ENCODE peak calls at places on chromosomes 12 and 14, in seven cellular contexts. C, J, G, P, V, B and A are unnamed samples.

GRCh38 chr12:100520048-100520769 is 46.5 kb downstream of the NR1H4 start:
- DNase-seq in V (peak), P (no peak), J (no peak), C (no peak), B (no peak), G (no peak), A (no peak)

GRCh38 chr14:32381869-32382268 is 52.8 kb downstream of the AKAP6 start:
- DNase-seq in G (no peak), B (no peak), P (no peak), V (no peak), C (no peak), J (no peak), A (no peak)

GRCh38 chr14:104131968-104132732 is 6.2 kb upstream of the KIF26A start:
- DNase-seq in P (no peak), B (no peak), G (no peak), V (no peak), C (no peak), J (peak), A (no peak)

GRCh38 chr14:35257809-35258208 is 34.4 kb upstream of the PSMA6 start:
- DNase-seq in C (no peak), G (no peak), P (no peak), B (no peak), V (no peak), J (no peak), A (no peak)

GRCh38 chr14:102187044-102187443 is 47.3 kb downstream of the WDR20 start:
- DNase-seq in J (no peak), B (no peak), P (peak), C (no peak), G (no peak), V (no peak), A (peak)

GRCh38 chr12:120639771-120640721 is at the start of gene CABP1:
- DNase-seq in C (peak), G (peak), B (peak), J (no peak), P (no peak), V (peak), A (no peak)

GRCh38 chr12:32444895-32445294 is 45.5 kb downstream of the FGD4 start:
- DNase-seq in B (peak), P (peak), C (no peak), G (no peak), J (no peak), V (peak), A (peak)

GRCh38 chr14:89312937-89313336 is 104.1 kb downstream of the FOXN3 start:
- DNase-seq in P (no peak), J (no peak), C (no peak), V (no peak), B (no peak), G (no peak), A (no peak)

GRCh38 chr12:4286228-4286627 is 12.7 kb downstream of the CCND2 start:
- DNase-seq in G (no peak), P (no peak), B (no peak), C (no peak), J (no peak), V (no peak), A (no peak)

GRCh38 chr12:64256166-64256800 is 34.2 kb upstream of the KICS2 start:
- DNase-seq in V (peak), G (no peak), J (no peak), B (no peak), P (peak), C (no peak), A (peak)

GRCh38 chr12:41956353-41956752 is 188.3 kb downstream of the GXYLT1 start:
- DNase-seq in C (no peak), B (no peak), J (no peak), G (no peak), P (no peak), V (no peak), A (no peak)

GRCh38 chr12:90543393-90543792 is 411.6 kb downstream of the CCER1 start:
- DNase-seq in G (no peak), C (no peak), V (no peak), J (no peak), P (peak), B (no peak), A (peak)

GRCh38 chr14:101004954-101005353 is 101.4 kb upstream of the RTL1 start:
- DNase-seq in J (peak), P (peak), C (no peak), V (no peak), G (no peak), B (no peak), A (no peak)

GRCh38 chr12:90008277-90008676 is 299.6 kb upstream of the ATP2B1 start:
- DNase-seq in G (no peak), J (no peak), B (no peak), C (no peak), V (no peak), P (no peak), A (no peak)

GRCh38 chr12:104288635-104289258 is 14.8 kb upstream of the EID3 start:
- DNase-seq in G (peak), P (peak), C (peak), J (peak), B (peak), V (peak), A (peak)

GRCh38 chr14:52063107-52063506 is 5.8 kb downstream of the NID2 start:
- DNase-seq in B (no peak), J (no peak), C (no peak), P (no peak), V (no peak), G (no peak), A (no peak)

GRCh38 chr14:79278286-79278797 is 933.0 kb downstream of the DIO2 start:
- DNase-seq in V (no peak), P (no peak), B (peak), J (peak), G (no peak), C (no peak), A (no peak)

GRCh38 chr14:67411820-67412421 is at the start of gene PLEK2:
- DNase-seq in J (no peak), G (peak), B (peak), P (peak), C (no peak), V (no peak), A (peak)

GRCh38 chr12:47079894-47080724 is at the start of gene AMIGO2:
- DNase-seq in J (peak), V (peak), B (peak), C (peak), G (peak), P (peak), A (peak)

GRCh38 chr14:20730921-20731320 is 14.8 kb upstream of the EDDM3A start:
- DNase-seq in J (no peak), G (no peak), P (no peak), V (no peak), C (no peak), B (no peak), A (no peak)

GRCh38 chr12:7588703-7589329 is 76.9 kb downstream of the APOBEC1 start:
- DNase-seq in G (peak), B (peak), V (peak), P (peak), J (no peak), C (no peak), A (peak)

DNA sequence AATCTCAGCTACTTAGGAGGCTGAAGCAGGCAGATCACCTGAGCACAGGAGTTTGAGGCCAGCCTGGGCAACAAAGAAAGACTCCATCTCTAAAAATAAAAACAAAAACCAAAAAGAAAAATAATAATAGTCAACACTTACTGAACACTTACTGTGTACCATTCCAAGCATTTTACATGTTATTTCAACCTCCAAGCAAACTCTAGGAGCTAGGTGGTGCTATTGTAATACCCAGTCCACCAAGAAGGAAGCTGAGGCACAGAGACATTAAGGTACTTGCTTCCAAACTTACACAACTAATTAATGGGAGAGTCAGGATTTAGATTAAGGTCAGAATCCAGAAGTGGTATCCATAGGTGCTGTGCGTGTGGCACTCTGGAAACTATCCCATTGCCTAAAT is 13.7 kb upstream of the OR6J1 start:
- DNase-seq in B (no peak), J (no peak), C (no peak), P (peak), V (peak), G (no peak), A (peak)
- TF ChIP-seq CTCF in B (no peak), J (peak), C (peak), P (peak), V (peak), G (peak), A (peak)

DNA sequence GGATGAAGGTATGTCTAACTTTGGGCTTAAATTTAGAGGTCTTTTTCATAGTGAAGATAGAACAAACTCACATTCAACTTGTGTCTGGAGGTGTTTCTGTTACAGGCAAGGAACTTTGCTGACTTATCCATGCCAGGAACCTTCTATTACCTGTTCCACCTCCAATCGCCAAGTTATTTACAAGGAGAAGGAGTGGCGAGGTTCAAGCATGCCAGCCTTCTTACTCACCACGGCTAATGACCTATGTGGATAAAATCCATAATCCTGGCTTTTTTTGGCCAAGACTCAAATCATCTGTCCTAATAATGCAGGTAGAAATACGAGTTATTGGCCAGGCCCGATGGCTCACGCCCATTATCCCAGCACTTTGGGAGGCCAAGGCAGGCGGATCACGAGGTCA is 241.6 kb downstream of the TMEM132D start:
- DNase-seq in G (no peak), J (no peak), V (no peak), P (no peak), C (no peak), B (no peak), A (peak)
- TF ChIP-seq CTCF in G (no peak), J (no peak), V (no peak), P (no peak), C (no peak), B (no peak), A (no peak)

GRCh38 chr14:73850940-73851339 is 691 bp upstream of the PTGR2 start:
- DNase-seq in G (no peak), J (no peak), B (no peak), C (no peak), P (peak), V (peak), A (peak)

GRCh38 chr14:73846944-73847343 is 4.7 kb upstream of the PTGR2 start:
- DNase-seq in J (no peak), P (no peak), G (no peak), B (no peak), V (no peak), C (no peak), A (no peak)

GRCh38 chr14:73851567-73852382 is at the start of gene PTGR2:
- DNase-seq in B (peak), P (peak), J (peak), G (peak), V (peak), C (peak), A (peak)
- TF ChIP-seq CTCF in B (no peak), P (peak), J (no peak), G (no peak), V (peak), C (no peak), A (no peak)

GRCh38 chr12:1939745-1940607 is 21.5 kb upstream of the CACNA2D4 start:
- DNase-seq in C (peak), J (peak), G (peak), B (peak), P (peak), V (peak), A (peak)
- TF ChIP-seq CTCF in C (peak), J (peak), G (peak), B (peak), P (peak), V (peak), A (peak)

GRCh38 chr12:52396656-52397055 is 9.5 kb downstream of the KRT82 start:
- DNase-seq in V (no peak), G (no peak), C (no peak), P (no peak), B (no peak), J (no peak), A (no peak)

GRCh38 chr12:52392465-52393007 is 7.1 kb upstream of the KRT84 start:
- DNase-seq in C (no peak), G (no peak), P (no peak), V (no peak), J (no peak), B (no peak), A (no peak)

GRCh38 chr12:52398176-52398575 is 8.0 kb downstream of the KRT82 start:
- DNase-seq in P (no peak), B (no peak), V (no peak), J (no peak), C (no peak), G (no peak), A (no peak)

GRCh38 chr12:52394836-52395405 is 9.5 kb upstream of the KRT84 start:
- DNase-seq in G (no peak), J (no peak), V (no peak), P (no peak), B (no peak), C (no peak), A (no peak)

DNA sequence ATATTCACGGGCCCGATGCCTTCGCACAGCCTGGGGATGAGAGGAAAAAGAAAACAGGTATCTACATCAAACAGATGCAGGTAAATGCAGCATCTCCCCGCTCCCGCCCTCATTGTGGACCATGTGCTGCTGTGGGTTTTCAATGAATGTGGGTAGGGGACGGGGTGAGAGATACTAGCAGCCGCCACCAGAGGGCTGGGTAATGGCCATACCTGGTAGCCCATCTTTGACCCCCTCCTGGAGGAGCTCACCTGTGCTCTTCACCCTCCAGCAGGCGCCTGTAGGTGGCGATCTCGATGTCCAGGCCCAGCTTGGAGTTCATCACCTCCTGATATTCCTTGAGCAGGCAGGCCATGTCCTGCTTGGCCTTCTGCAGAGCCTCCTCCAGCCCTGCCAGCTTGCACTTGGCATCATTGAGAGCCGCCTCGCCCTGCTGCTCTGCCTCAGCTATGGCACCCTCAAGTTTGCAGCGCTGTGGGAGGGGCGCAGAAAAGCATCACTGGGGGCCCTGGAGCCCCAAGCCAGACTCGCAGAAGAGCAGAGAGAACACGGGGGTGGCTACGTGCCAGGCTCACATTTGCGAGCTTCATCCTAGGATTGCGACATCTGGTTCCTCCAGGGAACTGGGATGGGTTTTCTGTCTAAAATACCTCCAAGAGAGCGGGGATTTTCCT is 10.2 kb downstream of the KRT82 start:
- DNase-seq in V (peak), C (no peak), B (peak), G (no peak), J (no peak), P (peak), A (peak)
- TF ChIP-seq CTCF in V (peak), C (peak), B (peak), G (no peak), J (no peak), P (peak), A (peak)

GRCh38 chr12:12445882-12446181 is 89.0 kb downstream of the BORCS5 start:
- DNase-seq in C (no peak), G (no peak), P (no peak), J (no peak), V (no peak), B (no peak), A (peak)
- TF ChIP-seq CTCF in C (no peak), G (no peak), P (no peak), J (no peak), V (no peak), B (no peak), A (no peak)

DNA sequence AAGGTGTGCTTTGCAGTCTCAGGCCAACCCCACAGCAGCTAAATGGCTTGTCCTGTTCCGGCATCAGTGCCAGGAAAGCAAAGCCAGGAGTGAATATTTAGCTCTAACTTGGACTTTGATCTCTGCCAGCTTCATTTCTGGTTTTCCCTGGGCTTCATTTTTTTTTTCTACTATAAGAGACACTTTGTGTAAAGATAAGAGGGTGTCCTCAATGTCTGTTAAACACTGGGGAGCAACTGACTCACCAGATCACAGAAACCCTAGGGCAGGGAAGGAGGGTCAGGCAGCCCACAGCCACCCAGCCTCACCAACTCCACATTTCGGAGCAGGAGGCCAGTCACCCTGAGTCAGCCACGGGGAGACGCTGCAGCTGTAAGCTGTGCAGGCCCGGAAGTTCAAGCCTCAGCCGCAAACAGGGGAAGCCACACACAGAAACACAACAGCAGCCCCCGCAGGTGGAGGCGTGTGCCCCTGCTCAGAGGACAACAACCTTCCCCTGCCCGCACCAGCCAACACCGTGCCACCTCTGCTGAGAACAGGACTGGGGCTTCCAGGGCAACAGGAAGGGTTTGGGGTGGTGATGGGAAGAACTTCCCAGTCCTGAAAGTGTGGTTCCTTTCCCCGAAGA is 6.3 kb downstream of the TNFRSF1A start:
- DNase-seq in C (peak), V (peak), G (peak), P (peak), J (peak), B (peak), A (peak)
- TF ChIP-seq CTCF in C (peak), V (peak), G (peak), P (peak), J (peak), B (no peak), A (peak)

GRCh38 chr14:92658160-92658559 is 90.3 kb downstream of the LGMN start:
- DNase-seq in J (no peak), V (no peak), P (no peak), C (no peak), B (no peak), G (no peak), A (no peak)

GRCh38 chr14:92655372-92655771 is 93.1 kb downstream of the LGMN start:
- DNase-seq in J (no peak), G (no peak), V (no peak), P (no peak), C (no peak), B (no peak), A (no peak)

GRCh38 chr14:92657457-92658142 is 90.8 kb downstream of the LGMN start:
- DNase-seq in P (no peak), B (no peak), C (no peak), V (no peak), G (peak), J (peak), A (no peak)

GRCh38 chr14:92655802-92656201 is 92.6 kb downstream of the LGMN start:
- DNase-seq in B (no peak), G (no peak), J (no peak), P (no peak), C (no peak), V (no peak), A (no peak)

DNA sequence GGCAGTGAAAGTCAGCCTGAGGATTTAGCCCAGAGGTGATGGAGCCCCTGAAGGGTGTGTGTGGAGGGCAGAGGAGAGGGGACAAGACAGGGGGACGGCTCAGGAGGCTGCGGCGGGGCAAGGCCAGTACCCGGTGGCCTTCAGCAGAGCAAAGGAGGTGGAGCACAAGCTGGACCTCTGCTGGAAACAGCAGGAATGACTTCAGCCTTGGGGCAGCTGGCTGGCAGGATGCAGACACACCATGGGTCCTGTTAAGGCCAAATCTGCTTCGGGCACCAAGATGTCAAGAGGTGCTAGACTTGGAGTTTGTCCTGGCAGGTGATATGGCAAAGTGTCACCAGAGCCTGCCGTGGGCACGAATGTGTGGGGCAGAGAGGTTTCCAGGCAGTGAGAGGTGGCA is 92.1 kb downstream of the LGMN start:
- DNase-seq in J (no peak), B (no peak), C (no peak), G (no peak), P (no peak), V (no peak), A (no peak)
- TF ChIP-seq CTCF in J (no peak), B (no peak), C (no peak), G (no peak), P (peak), V (peak), A (no peak)

DNA sequence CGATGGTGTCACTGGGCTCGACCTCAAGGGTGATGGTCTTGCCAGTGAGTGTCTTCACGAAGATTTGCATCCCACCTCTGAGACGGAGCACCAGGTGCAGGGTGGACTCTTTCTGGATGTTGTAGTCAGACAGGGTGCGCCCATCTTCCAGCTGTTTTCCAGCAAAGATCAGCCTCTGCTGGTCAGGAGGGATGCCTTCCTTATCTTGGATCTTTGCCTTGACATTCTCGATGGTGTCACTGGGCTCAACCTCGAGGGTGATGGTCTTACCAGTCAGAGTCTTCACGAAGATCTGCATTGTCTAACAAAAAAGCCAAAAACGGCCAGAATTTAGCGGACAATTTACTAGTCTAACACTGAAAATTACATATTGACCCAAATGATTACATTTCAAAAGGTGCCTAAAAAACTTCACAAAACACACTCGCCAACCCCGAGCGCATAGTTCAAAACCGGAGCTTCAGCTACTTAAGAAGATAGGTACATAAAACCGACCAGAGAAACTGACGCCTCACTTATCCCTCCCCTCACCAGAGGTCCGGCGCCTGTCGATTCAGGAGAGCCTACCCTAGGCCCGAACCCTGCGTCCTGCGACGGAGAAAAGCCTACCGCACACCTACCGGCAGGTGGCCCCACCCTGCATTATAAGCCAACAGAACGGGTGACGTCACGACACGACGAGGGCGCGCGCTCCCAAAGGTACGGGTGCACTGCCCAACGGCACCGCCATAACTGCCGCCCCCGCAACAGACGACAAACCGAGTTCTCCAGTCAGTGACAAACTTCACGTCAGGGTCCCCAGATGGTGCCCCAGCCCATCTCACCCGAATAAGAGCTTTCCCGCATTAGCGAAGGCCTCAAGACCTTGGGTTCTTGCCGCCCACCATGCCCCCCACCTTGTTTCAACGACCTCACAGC is 717 bp downstream of the UBC start:
- DNase-seq in J (peak), C (peak), V (peak), B (peak), P (peak), G (peak), A (peak)
- TF ChIP-seq CTCF in J (peak), C (peak), V (peak), B (peak), P (peak), G (peak), A (peak)

GRCh38 chr14:77799863-77800730 is at the start of gene ADCK1:
- DNase-seq in V (peak), P (peak), B (peak), G (peak), C (peak), J (peak), A (peak)
- TF ChIP-seq CTCF in V (peak), P (peak), B (no peak), G (peak), C (peak), J (peak), A (peak)